ENCODE peak calls at places on chromosomes 13 and 19, in ten cellular contexts. One of them, this sample, is unnamed.

GRCh38 chr13:78401833-78402232 is 201.5 kb downstream of the POU4F1 start:
- DNase-seq in uterus: no peak
- DNase-seq in epithelial cell of prostate: no peak
- DNase-seq in GM23338: peak
- DNase-seq in left ventricle myocardium inferior: no peak
- DNase-seq in mammary epithelial cell: no peak
- DNase-seq in astrocyte: no peak
- DNase-seq in right cardiac atrium: no peak
- DNase-seq in colonic mucosa: no peak
- DNase-seq in lung: no peak
- DNase-seq in this sample: no peak

GRCh38 chr13:85626603-85627002 is 172.6 kb downstream of the SLITRK6 start:
- DNase-seq in left ventricle myocardium inferior: no peak
- DNase-seq in lung: no peak
- DNase-seq in uterus: no peak
- DNase-seq in GM23338: no peak
- DNase-seq in right cardiac atrium: no peak
- DNase-seq in astrocyte: no peak
- DNase-seq in mammary epithelial cell: no peak
- DNase-seq in colonic mucosa: no peak
- DNase-seq in epithelial cell of prostate: no peak
- DNase-seq in this sample: no peak

GRCh38 chr19:58338336-58338735 is 11.5 kb downstream of the ZSCAN22 start:
- DNase-seq in colonic mucosa: no peak
- DNase-seq in astrocyte: no peak
- DNase-seq in uterus: no peak
- DNase-seq in right cardiac atrium: no peak
- DNase-seq in mammary epithelial cell: no peak
- DNase-seq in left ventricle myocardium inferior: no peak
- DNase-seq in epithelial cell of prostate: no peak
- DNase-seq in lung: no peak
- DNase-seq in GM23338: no peak
- DNase-seq in this sample: no peak

GRCh38 chr19:18373892-18374629 is 11.9 kb upstream of the GDF15 start:
- DNase-seq in colonic mucosa: peak
- DNase-seq in lung: peak
- DNase-seq in GM23338: peak
- DNase-seq in astrocyte: peak
- DNase-seq in mammary epithelial cell: peak
- DNase-seq in uterus: peak
- DNase-seq in left ventricle myocardium inferior: peak
- DNase-seq in right cardiac atrium: peak
- DNase-seq in epithelial cell of prostate: peak
- DNase-seq in this sample: peak

GRCh38 chr13:91774397-91774796 is 376.0 kb downstream of the GPC5 start:
- DNase-seq in lung: no peak
- DNase-seq in GM23338: peak
- DNase-seq in epithelial cell of prostate: no peak
- DNase-seq in mammary epithelial cell: no peak
- DNase-seq in colonic mucosa: no peak
- DNase-seq in uterus: no peak
- DNase-seq in right cardiac atrium: no peak
- DNase-seq in left ventricle myocardium inferior: no peak
- DNase-seq in astrocyte: no peak
- DNase-seq in this sample: no peak

GRCh38 chr19:2334986-2335846 is 6.7 kb downstream of the SPPL2B start:
- DNase-seq in epithelial cell of prostate: no peak
- DNase-seq in uterus: no peak
- DNase-seq in left ventricle myocardium inferior: no peak
- DNase-seq in colonic mucosa: no peak
- DNase-seq in astrocyte: no peak
- DNase-seq in mammary epithelial cell: no peak
- DNase-seq in GM23338: no peak
- DNase-seq in lung: no peak
- DNase-seq in right cardiac atrium: no peak
- DNase-seq in this sample: no peak

GRCh38 chr13:105817498-105817897 is 718.0 kb downstream of the EFNB2 start:
- DNase-seq in mammary epithelial cell: peak
- DNase-seq in GM23338: no peak
- DNase-seq in colonic mucosa: no peak
- DNase-seq in uterus: no peak
- DNase-seq in epithelial cell of prostate: peak
- DNase-seq in astrocyte: no peak
- DNase-seq in lung: no peak
- DNase-seq in right cardiac atrium: no peak
- DNase-seq in left ventricle myocardium inferior: no peak
- DNase-seq in this sample: no peak

GRCh38 chr13:39397221-39397620 is 205.8 kb downstream of the LHFPL6 start:
- DNase-seq in astrocyte: no peak
- DNase-seq in uterus: no peak
- DNase-seq in mammary epithelial cell: no peak
- DNase-seq in left ventricle myocardium inferior: no peak
- DNase-seq in epithelial cell of prostate: no peak
- DNase-seq in lung: no peak
- DNase-seq in colonic mucosa: no peak
- DNase-seq in right cardiac atrium: no peak
- DNase-seq in GM23338: no peak
- DNase-seq in this sample: no peak

GRCh38 chr19:50189326-50189725 is 14.1 kb upstream of the MYH14 start:
- DNase-seq in GM23338: no peak
- DNase-seq in astrocyte: no peak
- DNase-seq in colonic mucosa: peak
- DNase-seq in lung: no peak
- DNase-seq in uterus: no peak
- DNase-seq in epithelial cell of prostate: no peak
- DNase-seq in mammary epithelial cell: no peak
- DNase-seq in left ventricle myocardium inferior: no peak
- DNase-seq in right cardiac atrium: no peak
- DNase-seq in this sample: no peak

GRCh38 chr13:52845334-52845761 is 3.1 kb downstream of the PCDH8 start:
- DNase-seq in left ventricle myocardium inferior: no peak
- DNase-seq in colonic mucosa: no peak
- DNase-seq in right cardiac atrium: no peak
- DNase-seq in GM23338: peak
- DNase-seq in mammary epithelial cell: no peak
- DNase-seq in lung: no peak
- DNase-seq in epithelial cell of prostate: no peak
- DNase-seq in astrocyte: no peak
- DNase-seq in uterus: no peak
- DNase-seq in this sample: no peak

GRCh38 chr13:38657191-38657590 is 29.7 kb upstream of the FREM2 start:
- DNase-seq in colonic mucosa: no peak
- DNase-seq in epithelial cell of prostate: no peak
- DNase-seq in lung: no peak
- DNase-seq in GM23338: no peak
- DNase-seq in left ventricle myocardium inferior: no peak
- DNase-seq in right cardiac atrium: no peak
- DNase-seq in mammary epithelial cell: peak
- DNase-seq in uterus: no peak
- DNase-seq in astrocyte: peak
- DNase-seq in this sample: no peak

GRCh38 chr19:5155586-5156210 is 184.9 kb downstream of the PTPRS start:
- DNase-seq in left ventricle myocardium inferior: no peak
- DNase-seq in mammary epithelial cell: no peak
- DNase-seq in epithelial cell of prostate: no peak
- DNase-seq in uterus: peak
- DNase-seq in GM23338: no peak
- DNase-seq in colonic mucosa: no peak
- DNase-seq in right cardiac atrium: no peak
- DNase-seq in lung: no peak
- DNase-seq in astrocyte: no peak
- DNase-seq in this sample: no peak

GRCh38 chr19:27966390-27966816 is 1246.5 kb downstream of the UQCRFS1 start:
- DNase-seq in uterus: no peak
- DNase-seq in right cardiac atrium: no peak
- DNase-seq in mammary epithelial cell: no peak
- DNase-seq in left ventricle myocardium inferior: no peak
- DNase-seq in GM23338: peak
- DNase-seq in astrocyte: no peak
- DNase-seq in lung: no peak
- DNase-seq in colonic mucosa: no peak
- DNase-seq in epithelial cell of prostate: no peak
- DNase-seq in this sample: no peak

GRCh38 chr13:39602614-39603366 is at the start of gene LHFPL6:
- DNase-seq in lung: peak
- DNase-seq in mammary epithelial cell: peak
- DNase-seq in left ventricle myocardium inferior: peak
- DNase-seq in colonic mucosa: peak
- DNase-seq in epithelial cell of prostate: no peak
- DNase-seq in uterus: peak
- DNase-seq in right cardiac atrium: peak
- DNase-seq in GM23338: peak
- DNase-seq in astrocyte: peak
- DNase-seq in this sample: peak

GRCh38 chr13:105972811-105973590 is 562.5 kb downstream of the EFNB2 start:
- DNase-seq in astrocyte: no peak
- DNase-seq in left ventricle myocardium inferior: no peak
- DNase-seq in GM23338: no peak
- DNase-seq in lung: no peak
- DNase-seq in right cardiac atrium: no peak
- DNase-seq in uterus: no peak
- DNase-seq in mammary epithelial cell: no peak
- DNase-seq in colonic mucosa: no peak
- DNase-seq in epithelial cell of prostate: no peak
- DNase-seq in this sample: no peak

GRCh38 chr13:40792284-40793051 is 3.1 kb downstream of the SLC25A15 start:
- DNase-seq in astrocyte: no peak
- DNase-seq in mammary epithelial cell: no peak
- DNase-seq in left ventricle myocardium inferior: no peak
- DNase-seq in epithelial cell of prostate: no peak
- DNase-seq in uterus: no peak
- DNase-seq in right cardiac atrium: no peak
- DNase-seq in GM23338: no peak
- DNase-seq in lung: no peak
- DNase-seq in colonic mucosa: no peak
- DNase-seq in this sample: no peak
- H3K27ac ChIP-seq in astrocyte: no peak
- H3K27ac ChIP-seq in mammary epithelial cell: no peak
- H3K27ac ChIP-seq in left ventricle myocardium inferior: no peak
- H3K27ac ChIP-seq in epithelial cell of prostate: no peak
- H3K27ac ChIP-seq in uterus: no peak
- H3K27ac ChIP-seq in right cardiac atrium: no peak
- H3K27ac ChIP-seq in GM23338: no peak
- H3K27ac ChIP-seq in lung: no peak
- H3K27ac ChIP-seq in colonic mucosa: no peak
- H3K27ac ChIP-seq in this sample: no peak

GRCh38 chr19:8611391-8611883 is 922 bp upstream of the ADAMTS10 start:
- DNase-seq in right cardiac atrium: peak
- DNase-seq in astrocyte: no peak
- DNase-seq in uterus: peak
- DNase-seq in mammary epithelial cell: no peak
- DNase-seq in GM23338: peak
- DNase-seq in left ventricle myocardium inferior: no peak
- DNase-seq in colonic mucosa: peak
- DNase-seq in epithelial cell of prostate: no peak
- DNase-seq in lung: no peak
- DNase-seq in this sample: no peak
- H3K27ac ChIP-seq in right cardiac atrium: peak
- H3K27ac ChIP-seq in astrocyte: peak
- H3K27ac ChIP-seq in uterus: peak
- H3K27ac ChIP-seq in mammary epithelial cell: no peak
- H3K27ac ChIP-seq in GM23338: peak
- H3K27ac ChIP-seq in left ventricle myocardium inferior: peak
- H3K27ac ChIP-seq in colonic mucosa: no peak
- H3K27ac ChIP-seq in epithelial cell of prostate: no peak
- H3K27ac ChIP-seq in lung: no peak
- H3K27ac ChIP-seq in this sample: no peak

DNA sequence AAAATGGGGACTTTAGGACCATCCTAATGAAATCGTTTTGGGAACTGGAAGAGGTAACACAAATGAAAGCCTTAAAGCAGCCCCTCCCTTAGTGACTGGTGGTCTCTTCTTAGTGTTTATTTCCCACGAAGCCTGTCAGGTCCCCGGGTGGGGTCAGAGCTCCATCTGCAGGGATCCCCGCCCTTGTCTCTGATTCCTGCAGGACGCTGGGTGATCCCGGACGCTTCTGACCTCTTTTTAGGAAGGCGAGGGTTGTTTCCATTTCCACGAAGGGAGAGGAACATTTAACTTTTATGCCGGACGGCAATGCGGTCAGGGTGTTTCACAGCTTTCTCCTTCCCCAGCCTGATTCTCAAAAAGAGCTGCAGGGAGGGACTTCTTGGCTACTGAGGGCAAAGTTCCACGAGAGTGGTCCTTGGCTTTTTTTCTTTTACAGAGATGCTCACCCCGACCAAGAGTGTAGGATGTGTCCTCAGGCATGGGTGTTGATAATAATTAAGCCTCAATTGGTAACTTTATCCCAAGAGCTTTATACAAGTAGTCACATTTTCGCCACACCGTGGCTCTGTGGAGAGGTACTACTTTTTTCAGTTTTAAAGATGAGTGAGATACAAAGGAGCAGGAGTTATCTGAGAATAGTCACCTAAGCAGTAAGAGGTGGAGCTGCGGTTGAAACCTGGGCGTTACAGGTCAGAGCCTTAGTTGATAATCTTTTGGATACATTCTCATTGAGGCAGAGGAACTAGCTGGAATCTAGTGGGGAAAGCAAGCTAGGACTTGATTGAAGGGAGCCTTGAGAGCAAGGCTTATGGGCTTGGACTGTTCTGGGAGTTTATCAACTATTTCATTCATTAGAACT is 813 bp downstream of the ZNF284 start:
- DNase-seq in right cardiac atrium: no peak
- DNase-seq in GM23338: peak
- DNase-seq in epithelial cell of prostate: no peak
- DNase-seq in lung: no peak
- DNase-seq in uterus: no peak
- DNase-seq in mammary epithelial cell: peak
- DNase-seq in astrocyte: no peak
- DNase-seq in left ventricle myocardium inferior: no peak
- DNase-seq in colonic mucosa: peak
- DNase-seq in this sample: no peak
- H3K27ac ChIP-seq in right cardiac atrium: no peak
- H3K27ac ChIP-seq in GM23338: no peak
- H3K27ac ChIP-seq in epithelial cell of prostate: no peak
- H3K27ac ChIP-seq in lung: no peak
- H3K27ac ChIP-seq in uterus: no peak
- H3K27ac ChIP-seq in mammary epithelial cell: peak
- H3K27ac ChIP-seq in astrocyte: no peak
- H3K27ac ChIP-seq in left ventricle myocardium inferior: peak
- H3K27ac ChIP-seq in colonic mucosa: no peak
- H3K27ac ChIP-seq in this sample: no peak

DNA sequence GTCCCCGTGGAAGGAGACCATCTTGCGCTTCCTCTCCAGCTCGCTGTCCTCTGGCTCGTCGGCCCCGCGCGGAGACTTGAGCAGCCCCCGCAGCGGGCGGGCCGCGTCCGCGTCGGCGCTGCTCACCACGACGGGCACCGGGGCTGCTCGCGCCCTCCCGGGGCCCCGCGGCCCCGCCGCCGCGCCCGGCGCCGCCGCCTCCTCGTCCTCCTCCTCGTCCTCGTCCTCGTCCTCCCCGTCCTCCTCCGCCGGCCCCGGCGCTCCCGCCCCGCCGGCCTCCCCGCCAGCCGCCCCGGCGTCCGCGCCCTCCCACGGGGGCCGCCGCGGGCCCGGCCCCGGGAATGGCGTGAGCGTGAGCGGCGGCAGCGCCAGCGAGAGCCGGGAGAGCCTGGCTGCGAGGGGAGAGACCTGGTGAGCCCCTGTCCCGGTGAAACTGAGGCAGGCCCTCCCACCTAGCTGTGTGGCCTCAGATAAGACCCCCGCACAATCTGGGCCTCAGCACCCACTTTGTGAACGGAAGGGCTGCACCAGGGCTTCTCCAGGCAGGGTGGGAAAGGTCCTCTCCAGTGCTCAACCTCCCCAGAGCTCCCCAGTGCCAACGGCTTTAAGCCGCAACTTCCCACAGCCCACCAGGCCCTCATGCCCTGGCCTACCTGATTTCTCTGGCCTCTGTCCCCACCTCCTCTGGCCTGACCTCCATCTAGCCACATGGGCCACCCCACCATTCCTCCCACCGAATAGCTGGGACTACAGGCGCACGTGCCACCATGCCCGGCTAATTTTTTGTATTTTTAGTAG is 17.7 kb downstream of the LMTK3 start:
- DNase-seq in left ventricle myocardium inferior: no peak
- DNase-seq in mammary epithelial cell: no peak
- DNase-seq in GM23338: peak
- DNase-seq in uterus: no peak
- DNase-seq in astrocyte: no peak
- DNase-seq in lung: no peak
- DNase-seq in right cardiac atrium: no peak
- DNase-seq in epithelial cell of prostate: no peak
- DNase-seq in colonic mucosa: no peak
- DNase-seq in this sample: no peak
- H3K27ac ChIP-seq in left ventricle myocardium inferior: peak
- H3K27ac ChIP-seq in mammary epithelial cell: peak
- H3K27ac ChIP-seq in GM23338: no peak
- H3K27ac ChIP-seq in uterus: peak
- H3K27ac ChIP-seq in astrocyte: no peak
- H3K27ac ChIP-seq in lung: peak
- H3K27ac ChIP-seq in right cardiac atrium: peak
- H3K27ac ChIP-seq in epithelial cell of prostate: peak
- H3K27ac ChIP-seq in colonic mucosa: no peak
- H3K27ac ChIP-seq in this sample: peak

This sample was measured in PC-9.